ENCODE peak calls at places on chromosome 15, in four cellular contexts. One of them, this sample, is unnamed.
A peak's percentile ranks its signal among the peaks of the same experiment; 100 is the strongest.

GRCh38 chr15:92578096-92578835 is 77.3 kb downstream of the FAM174B start:
- DNase-seq in uterus: no peak
- DNase-seq in caudate nucleus: no peak
- DNase-seq in aorta: no peak
- DNase-seq in this sample: no peak

GRCh38 chr15:77179541-77179998 is 108.7 kb upstream of the TSPAN3 start:
- DNase-seq in uterus: no peak
- DNase-seq in aorta: no peak
- DNase-seq in caudate nucleus: no peak
- DNase-seq in this sample: no peak

GRCh38 chr15:85750807-85751730 is 43.7 kb downstream of the KLHL25 start:
- DNase-seq in uterus: peak; percentile 62
- DNase-seq in aorta: no peak
- DNase-seq in caudate nucleus: no peak
- DNase-seq in this sample: no peak

GRCh38 chr15:100859970-100860828 is 19.4 kb upstream of the ALDH1A3 start:
- DNase-seq in caudate nucleus: no peak
- DNase-seq in aorta: no peak
- DNase-seq in uterus: no peak
- DNase-seq in this sample: no peak

GRCh38 chr15:37536967-37537624 is 397.3 kb upstream of the TMCO5A start:
- DNase-seq in aorta: no peak
- DNase-seq in uterus: no peak
- DNase-seq in caudate nucleus: no peak
- DNase-seq in this sample: no peak

GRCh38 chr15:91268510-91268909 is 168.5 kb downstream of the SV2B start:
- DNase-seq in caudate nucleus: no peak
- DNase-seq in aorta: no peak
- DNase-seq in uterus: no peak
- DNase-seq in this sample: peak; percentile 39

GRCh38 chr15:101062471-101063171 is 143.5 kb downstream of the LRRK1 start:
- DNase-seq in uterus: no peak
- DNase-seq in aorta: no peak
- DNase-seq in caudate nucleus: no peak
- DNase-seq in this sample: peak; percentile 88

GRCh38 chr15:33358303-33358702 is 47.5 kb downstream of the RYR3 start:
- DNase-seq in caudate nucleus: no peak
- DNase-seq in uterus: no peak
- DNase-seq in aorta: no peak
- DNase-seq in this sample: no peak

GRCh38 chr15:48400086-48400485 is 68.9 kb downstream of the DUT start:
- DNase-seq in caudate nucleus: no peak
- DNase-seq in aorta: no peak
- DNase-seq in uterus: no peak
- DNase-seq in this sample: no peak

GRCh38 chr15:40344217-40344616 is 3.5 kb upstream of the CCDC9B start:
- DNase-seq in aorta: no peak
- DNase-seq in caudate nucleus: no peak
- DNase-seq in uterus: no peak
- DNase-seq in this sample: no peak

GRCh38 chr15:66251065-66251789 is 2.3 kb downstream of the MEGF11 start:
- DNase-seq in caudate nucleus: no peak
- DNase-seq in uterus: no peak
- DNase-seq in aorta: no peak
- DNase-seq in this sample: no peak

GRCh38 chr15:49624046-49624445 is 3.2 kb downstream of the DTWD1 start:
- DNase-seq in uterus: no peak
- DNase-seq in aorta: no peak
- DNase-seq in caudate nucleus: no peak
- DNase-seq in this sample: no peak

GRCh38 chr15:29133791-29134190 is 135.8 kb downstream of the NSMCE3 start:
- DNase-seq in uterus: no peak
- DNase-seq in aorta: no peak
- DNase-seq in caudate nucleus: no peak
- DNase-seq in this sample: no peak

GRCh38 chr15:90101130-90101968 is 919 bp downstream of the IDH2 start:
- DNase-seq in aorta: peak; percentile 82
- DNase-seq in caudate nucleus: peak; percentile 82
- DNase-seq in uterus: peak; percentile 35
- DNase-seq in this sample: peak; percentile 76

GRCh38 chr15:86021281-86022264 is 58.1 kb upstream of the AGBL1 start:
- DNase-seq in caudate nucleus: no peak
- DNase-seq in aorta: no peak
- DNase-seq in uterus: peak; percentile 35
- DNase-seq in this sample: no peak

GRCh38 chr15:77495806-77496589 is 75.3 kb downstream of the HMG20A start:
- DNase-seq in caudate nucleus: no peak
- DNase-seq in uterus: no peak
- DNase-seq in aorta: no peak
- DNase-seq in this sample: no peak

GRCh38 chr15:35003928-35004327 is 15.8 kb upstream of the ZNF770 start:
- DNase-seq in caudate nucleus: no peak
- DNase-seq in aorta: no peak
- DNase-seq in uterus: no peak
- DNase-seq in this sample: no peak

GRCh38 chr15:90028376-90028775 is 27.3 kb downstream of the ZNF710 start:
- DNase-seq in caudate nucleus: no peak
- DNase-seq in uterus: no peak
- DNase-seq in aorta: no peak
- DNase-seq in this sample: no peak

GRCh38 chr15:77168616-77169015 is 97.7 kb upstream of the TSPAN3 start:
- DNase-seq in caudate nucleus: no peak
- DNase-seq in aorta: no peak
- DNase-seq in uterus: no peak
- DNase-seq in this sample: no peak

GRCh38 chr15:55912982-55913381 is 80.4 kb downstream of the NEDD4 start:
- DNase-seq in aorta: no peak
- DNase-seq in caudate nucleus: no peak
- DNase-seq in uterus: no peak
- DNase-seq in this sample: no peak

GRCh38 chr15:55133972-55134371 is 62.8 kb downstream of the RSL24D1 start:
- DNase-seq in uterus: no peak
- DNase-seq in caudate nucleus: no peak
- DNase-seq in aorta: no peak
- DNase-seq in this sample: no peak

GRCh38 chr15:34001536-34001935 is 33.2 kb downstream of the CHRM5 start:
- DNase-seq in aorta: no peak
- DNase-seq in caudate nucleus: no peak
- DNase-seq in uterus: no peak
- DNase-seq in this sample: no peak

GRCh38 chr15:101014921-101015841 is 96.0 kb downstream of the LRRK1 start:
- DNase-seq in caudate nucleus: peak; percentile 42
- DNase-seq in uterus: peak; percentile 72
- DNase-seq in aorta: peak; percentile 83
- DNase-seq in this sample: peak; percentile 45

GRCh38 chr15:98798375-98798893 is 150.1 kb downstream of the IGF1R start:
- DNase-seq in caudate nucleus: no peak
- DNase-seq in uterus: no peak
- DNase-seq in aorta: no peak
- DNase-seq in this sample: no peak

GRCh38 chr15:98801234-98801561 is 152.9 kb downstream of the IGF1R start:
- DNase-seq in aorta: no peak
- DNase-seq in uterus: no peak
- DNase-seq in caudate nucleus: peak; percentile 87
- DNase-seq in this sample: no peak

GRCh38 chr15:98800437-98801233 is 152.3 kb downstream of the IGF1R start:
- DNase-seq in aorta: no peak
- DNase-seq in uterus: peak; percentile 58
- DNase-seq in caudate nucleus: peak; percentile 82
- DNase-seq in this sample: no peak

GRCh38 chr15:98799991-98800390 is 151.7 kb downstream of the IGF1R start:
- DNase-seq in aorta: no peak
- DNase-seq in caudate nucleus: no peak
- DNase-seq in uterus: no peak
- DNase-seq in this sample: no peak

DNA sequence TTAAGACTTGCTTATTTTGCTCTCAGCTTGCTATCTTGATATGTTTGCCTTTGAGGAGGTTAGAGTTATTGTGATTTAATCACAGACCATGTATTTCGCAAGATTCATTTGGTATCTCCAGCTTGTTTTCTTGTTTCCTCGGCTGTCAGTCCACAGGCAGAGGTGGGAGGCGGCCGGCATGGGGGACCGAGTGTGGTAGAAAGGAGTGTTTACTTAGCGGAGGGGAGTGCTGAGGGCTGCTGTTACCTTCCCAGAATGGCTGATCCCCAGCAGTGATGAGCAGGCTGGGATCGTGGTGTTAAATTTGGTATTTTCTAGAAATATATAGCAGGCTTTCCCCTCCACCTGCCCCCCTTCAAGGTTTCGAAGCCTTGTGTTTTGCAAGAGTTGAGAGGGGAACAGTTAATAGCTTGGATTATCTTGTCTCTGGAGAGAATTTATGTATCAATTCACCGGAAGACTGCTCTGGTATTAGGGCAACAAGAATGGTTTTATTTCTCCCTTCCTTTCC is 151.2 kb downstream of the IGF1R start:
- DNase-seq in uterus: no peak
- DNase-seq in aorta: no peak
- DNase-seq in caudate nucleus: no peak
- DNase-seq in this sample: no peak
- H3K27ac ChIP-seq in uterus: peak overlapping the region; percentile 71
- H3K27ac ChIP-seq in aorta: peak overlapping the region; percentile 54
- H3K27ac ChIP-seq in caudate nucleus: no peak overlapping the region
- H3K27ac ChIP-seq in this sample: no peak overlapping the region

GRCh38 chr15:75921732-75922703 is 18.3 kb downstream of the FBXO22 start:
- DNase-seq in caudate nucleus: no peak
- DNase-seq in uterus: peak; percentile 17
- DNase-seq in aorta: no peak
- DNase-seq in this sample: peak; percentile 52

GRCh38 chr15:75920079-75920478 is 16.4 kb downstream of the FBXO22 start:
- DNase-seq in aorta: no peak
- DNase-seq in caudate nucleus: no peak
- DNase-seq in uterus: no peak
- DNase-seq in this sample: no peak

GRCh38 chr15:75918135-75918534 is 14.5 kb downstream of the FBXO22 start:
- DNase-seq in aorta: no peak
- DNase-seq in caudate nucleus: no peak
- DNase-seq in uterus: no peak
- DNase-seq in this sample: no peak

GRCh38 chr15:75916978-75917377 is 13.3 kb downstream of the FBXO22 start:
- DNase-seq in aorta: no peak
- DNase-seq in uterus: no peak
- DNase-seq in caudate nucleus: no peak
- DNase-seq in this sample: no peak
- H3K27ac ChIP-seq in aorta: no peak overlapping the region
- H3K27ac ChIP-seq in uterus: no peak overlapping the region
- H3K27ac ChIP-seq in caudate nucleus: no peak overlapping the region
- H3K27ac ChIP-seq in this sample: no peak overlapping the region

GRCh38 chr15:96514607-96515285 is 184.2 kb downstream of the NR2F2 start:
- DNase-seq in caudate nucleus: no peak
- DNase-seq in aorta: no peak
- DNase-seq in uterus: no peak
- DNase-seq in this sample: no peak
- H3K27ac ChIP-seq in caudate nucleus: no peak overlapping the region
- H3K27ac ChIP-seq in aorta: no peak overlapping the region
- H3K27ac ChIP-seq in uterus: no peak overlapping the region
- H3K27ac ChIP-seq in this sample: no peak overlapping the region

DNA sequence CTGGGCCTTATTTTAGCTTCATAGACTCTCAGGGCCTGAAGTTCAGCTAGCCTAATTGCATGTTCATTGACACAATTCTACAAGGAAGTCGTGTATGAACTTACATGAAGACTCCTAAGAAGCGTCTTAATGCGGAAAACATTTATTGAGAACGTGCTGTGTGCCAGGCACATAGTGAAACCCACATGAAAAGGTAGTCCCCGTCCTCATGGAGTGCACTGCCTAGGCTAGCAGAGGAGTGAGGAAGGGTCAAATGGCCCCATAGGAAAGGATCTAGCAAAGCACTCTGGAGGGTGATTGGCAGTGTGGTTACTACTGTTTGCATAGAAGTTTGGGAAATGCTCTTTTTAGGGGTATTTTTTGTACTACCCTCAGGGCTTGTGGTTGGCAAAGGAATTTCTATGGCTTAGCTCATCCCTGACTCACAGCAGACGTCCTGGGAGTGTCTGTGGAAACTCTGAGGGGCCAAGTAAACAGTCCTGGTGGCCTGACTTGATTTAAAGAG is 854 bp upstream of the NPTN start:
- DNase-seq in aorta: no peak
- DNase-seq in caudate nucleus: no peak
- DNase-seq in uterus: no peak
- DNase-seq in this sample: no peak
- H3K27ac ChIP-seq in aorta: no peak overlapping the region
- H3K27ac ChIP-seq in caudate nucleus: peak overlapping the region; percentile 81
- H3K27ac ChIP-seq in uterus: peak overlapping the region; percentile 98
- H3K27ac ChIP-seq in this sample: no peak overlapping the region

GRCh38 chr15:99453646-99454045 is 112.1 kb upstream of the MEF2A start:
- DNase-seq in aorta: peak; percentile 40
- DNase-seq in uterus: no peak
- DNase-seq in caudate nucleus: no peak
- DNase-seq in this sample: no peak
- H3K27ac ChIP-seq in aorta: no peak overlapping the region
- H3K27ac ChIP-seq in uterus: peak overlapping the region; percentile 90
- H3K27ac ChIP-seq in caudate nucleus: peak overlapping the region; percentile 77
- H3K27ac ChIP-seq in this sample: no peak overlapping the region